ENCODE peak calls at places on chromosomes 4 and X, in eight cellular contexts. A, H, R, V, L, W, O and D are unnamed samples. For H3K4me1, the result is how much of the 10 kb centered on the place peaks cover.

GRCh38 chrX:22999696-23000223 is at the start of gene DDX53:
- DNase-seq in A (no peak), V (no peak), W (no peak), O (no peak), H (no peak), L (no peak), R (peak), D (no peak)

GRCh38 chrX:632391-633042 is 1.9 kb downstream of the SHOX start:
- DNase-seq in O (peak), H (no peak), V (no peak), A (no peak), R (peak), W (no peak), L (no peak), D (no peak)

GRCh38 chrX:71492086-71493065 is 40.5 kb upstream of the OGT start:
- DNase-seq in O (peak), R (peak), V (peak), A (peak), L (peak), W (peak), H (peak), D (peak)

GRCh38 chr4:38060829-38061431 is 100.7 kb downstream of the PTTG2 start:
- DNase-seq in O (no peak), A (peak), R (no peak), V (no peak), W (peak), H (no peak), L (peak), D (no peak)

GRCh38 chr4:102326951-102327350 is 18.3 kb downstream of the SLC39A8 start:
- DNase-seq in W (no peak), A (no peak), L (no peak), O (no peak), H (no peak), R (no peak), V (no peak), D (no peak)

GRCh38 chrX:117743469-117744251 is 372.9 kb downstream of the KLHL13 start:
- DNase-seq in W (no peak), H (peak), L (no peak), R (no peak), V (no peak), O (no peak), A (no peak), D (no peak)

GRCh38 chr4:80454040-80454439 is 118.5 kb downstream of the CFAP299 start:
- DNase-seq in W (no peak), A (peak), O (no peak), H (no peak), R (no peak), L (no peak), V (no peak), D (no peak)

GRCh38 chr4:45741897-45742296 is 382.0 kb downstream of the GABRG1 start:
- DNase-seq in A (no peak), R (no peak), W (no peak), H (no peak), V (no peak), L (no peak), O (no peak), D (no peak)

GRCh38 chr4:5894266-5894665 is 1.4 kb upstream of the CRMP1 start:
- DNase-seq in R (no peak), L (no peak), V (no peak), H (no peak), A (no peak), O (no peak), W (no peak), D (no peak)

GRCh38 chr4:39931441-39931901 is 46.2 kb downstream of the PDS5A start:
- DNase-seq in H (no peak), W (no peak), O (no peak), L (no peak), R (no peak), A (no peak), V (no peak), D (no peak)

GRCh38 chr4:28248269-28248668 is 1387.6 kb downstream of the STIM2 start:
- DNase-seq in L (no peak), W (no peak), R (no peak), O (no peak), V (no peak), H (no peak), A (no peak), D (no peak)

GRCh38 chr4:76879731-76880364 is 18.1 kb downstream of the SOWAHB start:
- DNase-seq in R (no peak), V (no peak), O (no peak), W (no peak), L (no peak), H (no peak), A (peak), D (no peak)

GRCh38 chrX:101206471-101206870 is 13.1 kb upstream of the DRP2 start:
- DNase-seq in R (no peak), O (no peak), A (peak), H (no peak), L (no peak), V (no peak), W (peak), D (no peak)

GRCh38 chrX:66038115-66038514 is 1.8 kb downstream of the VSIG4 start:
- DNase-seq in H (no peak), R (no peak), L (no peak), A (no peak), W (no peak), V (no peak), O (no peak), D (no peak)

GRCh38 chrX:123222920-123223319 is 38.8 kb downstream of the GRIA3 start:
- DNase-seq in W (no peak), A (no peak), H (no peak), R (no peak), L (no peak), O (no peak), V (no peak), D (no peak)

GRCh38 chr4:158055668-158056067 is 117.2 kb downstream of the GASK1B start:
- DNase-seq in V (no peak), L (no peak), O (no peak), H (no peak), A (no peak), W (no peak), R (no peak), D (no peak)

GRCh38 chr4:57303012-57303751 is 193.0 kb upstream of the IGFBP7 start:
- DNase-seq in A (peak), V (no peak), R (no peak), H (no peak), O (no peak), L (no peak), W (peak), D (no peak)

GRCh38 chrX:47878198-47878597 is 41.5 kb downstream of the ZNF81 start:
- DNase-seq in O (no peak), H (no peak), R (no peak), L (no peak), W (no peak), A (no peak), V (no peak), D (no peak)

DNA sequence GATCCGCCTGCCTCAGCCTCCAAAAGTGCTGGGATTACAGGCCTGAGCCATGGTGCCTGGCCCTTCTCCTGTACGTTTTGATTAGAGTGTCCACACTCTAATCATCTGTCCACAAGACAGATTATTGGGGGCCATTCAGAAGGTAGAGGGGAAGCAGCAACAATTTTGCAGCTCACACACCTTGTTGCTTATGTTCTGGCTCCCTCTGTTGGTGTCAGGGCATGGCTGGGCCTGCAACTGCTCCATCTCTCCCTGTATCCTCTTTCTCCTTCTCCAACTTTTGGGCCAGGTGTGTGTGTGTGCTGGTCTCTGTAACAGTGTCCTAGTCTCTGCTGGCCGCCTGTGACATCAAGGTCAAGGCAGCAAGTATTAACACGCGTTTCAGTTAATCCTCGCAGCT is 125.5 kb upstream of the MBNL3 start:
- DNase-seq in W (no peak), H (no peak), V (no peak), O (no peak), L (no peak), A (no peak), R (no peak), D (no peak)
- TF ChIP-seq CTCF in W (peak), H (no peak), V (no peak), O (no peak), L (no peak), A (peak), R (no peak), D (no peak)

GRCh38 chrX:77276742-77277141 is 170.4 kb upstream of the FGF16 start:
- DNase-seq in L (no peak), A (no peak), R (no peak), O (no peak), W (no peak), H (no peak), V (no peak), D (no peak)
- H3K27ac ChIP-seq in L (no peak), A (no peak), R (no peak), O (no peak), W (no peak), H (no peak), V (no peak), D (no peak)

DNA sequence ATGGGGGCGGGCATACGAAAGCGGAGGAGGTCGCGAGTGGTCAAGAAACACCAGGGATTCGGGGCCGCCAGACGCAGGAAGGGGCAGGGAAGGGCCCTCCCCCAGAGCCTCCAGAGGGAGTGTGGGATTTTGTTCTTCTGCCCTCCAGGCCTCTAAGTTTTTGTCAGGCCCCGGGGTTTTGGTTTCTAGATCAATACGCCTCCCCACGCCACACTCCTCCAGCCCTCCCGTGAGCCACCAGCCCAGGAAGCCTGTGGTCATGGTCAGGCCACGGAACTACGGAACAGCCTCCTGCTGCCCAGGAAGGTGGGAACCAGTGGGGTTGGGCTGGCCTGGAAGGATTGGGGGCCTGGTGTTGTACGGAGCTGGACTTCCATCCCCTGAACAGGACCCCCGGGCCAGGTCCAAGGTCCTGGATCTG is 38.4 kb downstream of the CPLX1 start:
- DNase-seq in R (no peak), W (no peak), H (no peak), A (no peak), V (no peak), L (no peak), O (no peak), D (no peak)
- H3K4me1 ChIP-seq in R (under half), W (under half), H (under half), A (under half), V (under half), L (under half), O (under half), D (under half)

GRCh38 chrX:15790766-15791380 is 589 bp downstream of the ZRSR2 start:
- DNase-seq in L (no peak), V (no peak), O (no peak), H (no peak), A (peak), R (no peak), W (peak), D (no peak)

GRCh38 chrX:15789979-15790765 is at the start of gene ZRSR2:
- DNase-seq in H (peak), V (peak), O (peak), W (peak), A (peak), L (peak), R (peak), D (peak)

GRCh38 chrX:15781964-15782711 is 8.1 kb upstream of the ZRSR2 start:
- DNase-seq in O (no peak), L (no peak), R (no peak), W (no peak), V (no peak), A (no peak), H (peak), D (no peak)

GRCh38 chrX:15785176-15785735 is 5.0 kb upstream of the ZRSR2 start:
- DNase-seq in H (no peak), L (no peak), R (no peak), V (no peak), O (no peak), W (peak), A (no peak), D (no peak)

GRCh38 chrX:15786930-15787329 is 3.4 kb upstream of the ZRSR2 start:
- DNase-seq in H (no peak), R (no peak), V (no peak), A (no peak), W (no peak), L (no peak), O (no peak), D (no peak)
- TF ChIP-seq CTCF in H (no peak), R (no peak), V (no peak), A (no peak), W (no peak), L (no peak), O (no peak), D (no peak)

GRCh38 chrX:38150993-38151392 is 69.7 kb downstream of the SRPX start:
- DNase-seq in O (no peak), A (no peak), V (no peak), H (no peak), W (no peak), L (no peak), R (no peak), D (no peak)
- H3K27ac ChIP-seq in O (no peak), A (no peak), V (no peak), H (no peak), W (no peak), L (no peak), R (no peak), D (no peak)